ENCODE peak calls at places on chromosomes 2 and 18, in four cellular contexts. One of them, this sample, is unnamed.

GRCh38 chr2:217184242-217184641 is 324.4 kb upstream of the TNP1 start:
- DNase-seq in activated T-cell treated with anti-CD3 and anti-CD28 coated beads for 24 hours: no peak
- DNase-seq in GM12891: no peak
- DNase-seq in smooth muscle cell of the brain vasculature: no peak
- DNase-seq in this sample: no peak

GRCh38 chr18:5237083-5237722 is 40.1 kb upstream of the AKAIN1 start:
- DNase-seq in activated T-cell treated with anti-CD3 and anti-CD28 coated beads for 24 hours: no peak
- DNase-seq in GM12891: peak; percentile 3
- DNase-seq in smooth muscle cell of the brain vasculature: no peak
- DNase-seq in this sample: no peak

GRCh38 chr2:10136187-10136934 is 13.8 kb downstream of the RRM2 start:
- DNase-seq in activated T-cell treated with anti-CD3 and anti-CD28 coated beads for 24 hours: no peak
- DNase-seq in GM12891: no peak
- DNase-seq in smooth muscle cell of the brain vasculature: no peak
- DNase-seq in this sample: no peak

GRCh38 chr18:30039201-30039600 is 1003.3 kb downstream of the DSC3 start:
- DNase-seq in activated T-cell treated with anti-CD3 and anti-CD28 coated beads for 24 hours: no peak
- DNase-seq in GM12891: no peak
- DNase-seq in smooth muscle cell of the brain vasculature: no peak
- DNase-seq in this sample: no peak

GRCh38 chr18:77102246-77103040 is 30.1 kb downstream of the MBP start:
- DNase-seq in activated T-cell treated with anti-CD3 and anti-CD28 coated beads for 24 hours: no peak
- DNase-seq in GM12891: no peak
- DNase-seq in smooth muscle cell of the brain vasculature: peak; percentile 67
- DNase-seq in this sample: no peak

GRCh38 chr2:109342890-109343289 is 213.9 kb downstream of the SH3RF3 start:
- DNase-seq in activated T-cell treated with anti-CD3 and anti-CD28 coated beads for 24 hours: no peak
- DNase-seq in GM12891: no peak
- DNase-seq in smooth muscle cell of the brain vasculature: no peak
- DNase-seq in this sample: no peak

GRCh38 chr2:99637157-99637697 is 147.4 kb upstream of the REV1 start:
- DNase-seq in activated T-cell treated with anti-CD3 and anti-CD28 coated beads for 24 hours: no peak
- DNase-seq in GM12891: no peak
- DNase-seq in smooth muscle cell of the brain vasculature: no peak
- DNase-seq in this sample: no peak

GRCh38 chr2:167818521-167818920 is 428.9 kb downstream of the STK39 start:
- DNase-seq in activated T-cell treated with anti-CD3 and anti-CD28 coated beads for 24 hours: no peak
- DNase-seq in GM12891: no peak
- DNase-seq in smooth muscle cell of the brain vasculature: no peak
- DNase-seq in this sample: no peak

GRCh38 chr2:127645395-127646291 is at the start of gene GPR17:
- DNase-seq in activated T-cell treated with anti-CD3 and anti-CD28 coated beads for 24 hours: no peak
- DNase-seq in GM12891: no peak
- DNase-seq in smooth muscle cell of the brain vasculature: no peak
- DNase-seq in this sample: no peak

GRCh38 chr2:150781142-150781541 is 293.7 kb upstream of the RND3 start:
- DNase-seq in activated T-cell treated with anti-CD3 and anti-CD28 coated beads for 24 hours: no peak
- DNase-seq in GM12891: no peak
- DNase-seq in smooth muscle cell of the brain vasculature: no peak
- DNase-seq in this sample: no peak

GRCh38 chr2:43087413-43087812 is 139.0 kb downstream of the ZFP36L2 start:
- DNase-seq in activated T-cell treated with anti-CD3 and anti-CD28 coated beads for 24 hours: no peak
- DNase-seq in GM12891: no peak
- DNase-seq in smooth muscle cell of the brain vasculature: no peak
- DNase-seq in this sample: no peak

GRCh38 chr2:208872591-208872990 is 466.0 kb downstream of the PTH2R start:
- DNase-seq in activated T-cell treated with anti-CD3 and anti-CD28 coated beads for 24 hours: no peak
- DNase-seq in GM12891: no peak
- DNase-seq in smooth muscle cell of the brain vasculature: no peak
- DNase-seq in this sample: no peak

GRCh38 chr2:225788571-225788970 is 389.1 kb downstream of the NYAP2 start:
- DNase-seq in activated T-cell treated with anti-CD3 and anti-CD28 coated beads for 24 hours: no peak
- DNase-seq in GM12891: no peak
- DNase-seq in smooth muscle cell of the brain vasculature: no peak
- DNase-seq in this sample: no peak